ENCODE peak calls at places on chromosome 13, in eight cellular contexts. V is activated CD4-positive, alpha-beta T cell treated with anti-CD3 and anti-CD28 coated beads, Interleukin-2, amount 50 U/mL, for 1 hour; P is pancreas; E is C1 segment of cervical spinal cord; K is AG04450; W is T follicular helper cell; R is AG08395; T is brain microvascular endothelial cell. L is an unnamed sample.

GRCh38 chr13:39202746-39203145 is 164.5 kb downstream of the NHLRC3 start:
- DNase-seq in V (no peak), P (no peak), E (no peak), K (no peak), W (no peak), R (no peak), T (no peak), L (no peak)

GRCh38 chr13:44075113-44075512 is 195.4 kb downstream of the LACC1 start:
- DNase-seq in V (no peak), P (no peak), E (no peak), K (no peak), W (no peak), R (no peak), T (no peak), L (no peak)

GRCh38 chr13:101258071-101258470 is 158.2 kb downstream of the NALCN start:
- DNase-seq in V (no peak), P (no peak), E (no peak), K (no peak), W (no peak), R (peak; percentile 88), T (peak; percentile 98), L (no peak)

GRCh38 chr13:46796129-46796514 is 839 bp downstream of the ESD start:
- DNase-seq in V (no peak), P (no peak), E (no peak), K (no peak), W (no peak), R (no peak), T (no peak), L (no peak)

GRCh38 chr13:68927387-68928026 is 1180.1 kb upstream of the ATXN8OS start:
- DNase-seq in V (no peak), P (no peak), E (peak; percentile 5), K (no peak), W (no peak), R (no peak), T (no peak), L (no peak)

GRCh38 chr13:73598021-73598712 is 536.0 kb downstream of the KLF12 start:
- DNase-seq in V (no peak), P (no peak), E (no peak), K (peak; percentile 32), W (no peak), R (no peak), T (peak; percentile 65), L (no peak)

GRCh38 chr13:62910541-62910940 is 1494.9 kb upstream of the PCDH20 start:
- DNase-seq in V (no peak), P (no peak), E (no peak), K (no peak), W (no peak), R (no peak), T (no peak), L (no peak)

GRCh38 chr13:113532156-113532806 is 41.8 kb upstream of the DCUN1D2 start:
- DNase-seq in V (no peak), P (no peak), E (peak; percentile 41), K (no peak), W (no peak), R (peak; percentile 56), T (no peak), L (no peak)

GRCh38 chr13:114082849-114083645 is 49.4 kb downstream of the RASA3 start:
- DNase-seq in V (no peak), P (no peak), E (no peak), K (no peak), W (no peak), R (no peak), T (no peak), L (no peak)

GRCh38 chr13:51782026-51782710 is 21.8 kb downstream of the DHRS12 start:
- DNase-seq in V (no peak), P (peak; percentile 97), E (no peak), K (no peak), W (no peak), R (no peak), T (no peak), L (no peak)

GRCh38 chr13:24664726-24665409 is 15.3 kb upstream of the ATP12A start:
- DNase-seq in V (no peak), P (no peak), E (no peak), K (no peak), W (no peak), R (peak; percentile 12), T (peak; percentile 62), L (no peak)

GRCh38 chr13:21670883-21671792 is at the start of gene FGF9:
- DNase-seq in V (peak; percentile 75), P (peak; percentile 82), E (peak; percentile 77), K (no peak), W (peak; percentile 77), R (peak; percentile 77), T (peak; percentile 29), L (peak; percentile 73)

GRCh38 chr13:103056008-103056407 is 10.2 kb downstream of the SLC10A2 start:
- DNase-seq in V (no peak), P (no peak), E (no peak), K (no peak), W (no peak), R (no peak), T (no peak), L (no peak)

GRCh38 chr13:42363941-42364612 is 92.1 kb downstream of the AKAP11 start:
- DNase-seq in V (no peak), P (no peak), E (no peak), K (no peak), W (no peak), R (no peak), T (peak; percentile 61), L (no peak)

GRCh38 chr13:101449971-101450748 is 2.3 kb upstream of the ITGBL1 start:
- DNase-seq in V (no peak), P (no peak), E (no peak), K (peak; percentile 65), W (no peak), R (peak; percentile 72), T (peak; percentile 62), L (no peak)